ENCODE peak calls at places on chromosomes 3 and 15, in five cellular contexts. H is ELR, R is cardiac fibroblast, B is fibroblast of pulmonary artery, I is left ventricle myocardium inferior. W is an unnamed sample.

GRCh38 chr3:42717311-42717710 is 14.7 kb upstream of the HHATL start:
- DNase-seq in H (no peak), R (no peak), B (no peak), I (no peak), W (no peak)

GRCh38 chr3:12545473-12545791 is at the start of gene MKRN2OS:
- DNase-seq in H (no peak), R (no peak), B (no peak), I (no peak), W (no peak)

GRCh38 chr3:15300318-15301078 is 31.9 kb downstream of the SH3BP5 start:
- DNase-seq in H (peak), R (peak), B (peak), I (no peak), W (peak)

GRCh38 chr3:45994661-45995369 is 809 bp downstream of the FYCO1 start:
- DNase-seq in H (peak), R (peak), B (no peak), I (no peak), W (no peak)

GRCh38 chr3:186824430-186825139 is 17.9 kb upstream of the ADIPOQ start:
- DNase-seq in H (no peak), R (no peak), B (no peak), I (no peak), W (no peak)

GRCh38 chr15:36879568-36880225 is 220.7 kb downstream of the MEIS2 start:
- DNase-seq in H (no peak), R (no peak), B (no peak), I (no peak), W (no peak)

GRCh38 chr3:104584702-104585101 is 782.0 kb upstream of the ALCAM start:
- DNase-seq in H (no peak), R (peak), B (peak), I (no peak), W (no peak)

GRCh38 chr3:31305324-31305723 is 227.4 kb upstream of the STT3B start:
- DNase-seq in H (no peak), R (no peak), B (no peak), I (no peak), W (no peak)

GRCh38 chr15:79516155-79516554 is 84.0 kb downstream of the MINAR1 start:
- DNase-seq in H (no peak), R (no peak), B (no peak), I (no peak), W (no peak)

GRCh38 chr3:155983834-155984474 is 113.5 kb downstream of the GMPS start:
- DNase-seq in H (peak), R (no peak), B (no peak), I (no peak), W (no peak)

GRCh38 chr3:42500909-42501308 is 1.5 kb upstream of the VIPR1 start:
- DNase-seq in H (no peak), R (no peak), B (no peak), I (no peak), W (peak)

GRCh38 chr3:31840252-31840651 is 140.8 kb downstream of the OSBPL10 start:
- DNase-seq in H (no peak), R (no peak), B (no peak), I (no peak), W (no peak)

GRCh38 chr3:39415983-39416382 is 9.5 kb downstream of the RPSA start:
- DNase-seq in H (no peak), R (no peak), B (no peak), I (no peak), W (no peak)

GRCh38 chr15:100781061-100781960 is 98.3 kb upstream of the ALDH1A3 start:
- DNase-seq in H (no peak), R (no peak), B (no peak), I (no peak), W (peak)

GRCh38 chr15:100112061-100112420 is 229.7 kb downstream of the ADAMTS17 start:
- DNase-seq in H (no peak), R (no peak), B (no peak), I (no peak), W (no peak)

GRCh38 chr15:45801543-45801942 is 166.7 kb downstream of the SQOR start:
- DNase-seq in H (no peak), R (no peak), B (peak), I (no peak), W (no peak)

GRCh38 chr15:82963356-82964341 is 11.1 kb upstream of the HOMER2 start:
- DNase-seq in H (no peak), R (peak), B (no peak), I (no peak), W (no peak)

GRCh38 chr3:126345231-126345630 is 12.0 kb downstream of the KLF15 start:
- DNase-seq in H (no peak), R (no peak), B (no peak), I (no peak), W (no peak)